ENCODE peak calls at places on chromosomes 4 and X, in five cellular contexts. Z is neuronal stem cell, Q is IMR-90, G is H9, F is H1. R is an unnamed sample.

GRCh38 chrX:37685452-37686347 is at the start of gene XK:
- DNase-seq in Z (peak; percentile 11), Q (no peak), G (peak; percentile 74), F (peak; percentile 23), R (peak; percentile 13)

GRCh38 chr4:35559559-35560365 is 684.6 kb downstream of the ARAP2 start:
- DNase-seq in Z (no peak), Q (no peak), G (peak; percentile 31), F (no peak), R (no peak)

GRCh38 chrX:43557792-43558191 is 98.3 kb upstream of the MAOA start:
- DNase-seq in Z (peak; percentile 15), Q (peak; percentile 49), G (peak; percentile 45), F (no peak), R (peak; percentile 54)

GRCh38 chr4:167177925-167178324 is 56.4 kb downstream of the SPOCK3 start:
- DNase-seq in Z (no peak), Q (no peak), G (no peak), F (no peak), R (no peak)

GRCh38 chr4:41069268-41069667 is 145.1 kb downstream of the APBB2 start:
- DNase-seq in Z (no peak), Q (peak; percentile 49), G (no peak), F (no peak), R (peak; percentile 19)

GRCh38 chrX:111095974-111096870 is at the start of gene PAK3:
- DNase-seq in Z (peak; percentile 30), Q (peak; percentile 64), G (peak; percentile 89), F (no peak), R (peak; percentile 57)

GRCh38 chr4:85491527-85491926 is 16.6 kb downstream of the ARHGAP24 start:
- DNase-seq in Z (no peak), Q (no peak), G (no peak), F (no peak), R (no peak)

GRCh38 chrX:125298871-125299270 is 20.8 kb upstream of the TEX13C start:
- DNase-seq in Z (no peak), Q (no peak), G (no peak), F (no peak), R (no peak)

GRCh38 chr4:79576480-79576803 is 168.4 kb upstream of the GK2 start:
- DNase-seq in Z (peak; percentile 23), Q (peak; percentile 18), G (no peak), F (no peak), R (peak; percentile 50)

GRCh38 chr4:168028970-168029610 is 63.2 kb upstream of the ANXA10 start:
- DNase-seq in Z (no peak), Q (peak; percentile 12), G (no peak), F (no peak), R (no peak)

GRCh38 chr4:176261018-176261417 is 8.0 kb downstream of the ASB5 start:
- DNase-seq in Z (no peak), Q (no peak), G (no peak), F (no peak), R (no peak)
- H2BK15ac ChIP-seq in Z (no peak overlapping the region), Q (peak overlapping the region; percentile 5), G (no peak overlapping the region), F (no peak overlapping the region), R (no peak overlapping the region)

DNA sequence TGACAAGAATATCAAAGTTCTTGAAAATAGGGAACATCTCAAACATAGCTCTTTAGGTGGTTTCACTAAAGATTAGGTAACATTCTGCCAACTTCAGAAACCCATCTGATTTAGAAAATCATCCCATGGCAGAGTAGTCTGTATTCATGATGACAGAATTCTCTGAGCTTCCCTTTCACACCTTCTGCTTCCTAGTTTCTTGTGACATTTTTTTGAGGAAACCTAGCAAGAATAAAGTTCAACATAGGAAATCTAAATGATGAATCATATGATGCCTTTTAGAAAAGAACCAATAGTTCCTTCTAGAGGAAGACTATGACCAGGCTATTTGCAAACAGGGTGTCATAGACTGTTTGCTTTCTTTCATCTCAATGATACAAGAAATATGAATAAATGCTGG is 49.8 kb upstream of the CAMK2D start:
- DNase-seq in Z (no peak), Q (no peak), G (no peak), F (no peak), R (no peak)
- H2AFZ ChIP-seq in Z (peak overlapping the region; percentile 20), Q (no peak overlapping the region), G (no peak overlapping the region), F (no peak overlapping the region), R (no peak overlapping the region)

GRCh38 chrX:63561425-63561824 is 210.3 kb upstream of the SPIN4 start:
- DNase-seq in Z (no peak), Q (no peak), G (no peak), F (no peak), R (no peak)
- H3K4me2 ChIP-seq in Z (no peak overlapping the region), Q (peak overlapping the region; percentile 97), G (peak overlapping the region; percentile 40), F (peak overlapping the region; percentile 74), R (peak overlapping the region; percentile 33)

GRCh38 chr4:74110670-74111069 is 11.7 kb upstream of the CXCL2 start:
- DNase-seq in Z (no peak), Q (no peak), G (no peak), F (no peak), R (no peak)

GRCh38 chr4:74111576-74111975 is 12.6 kb upstream of the CXCL2 start:
- DNase-seq in Z (no peak), Q (no peak), G (no peak), F (no peak), R (no peak)

GRCh38 chr4:74109894-74110605 is 11.1 kb upstream of the CXCL2 start:
- DNase-seq in Z (no peak), Q (peak; percentile 93), G (no peak), F (no peak), R (peak; percentile 88)

GRCh38 chr4:74108457-74109115 is 9.6 kb upstream of the CXCL2 start:
- DNase-seq in Z (no peak), Q (no peak), G (no peak), F (no peak), R (no peak)

DNA sequence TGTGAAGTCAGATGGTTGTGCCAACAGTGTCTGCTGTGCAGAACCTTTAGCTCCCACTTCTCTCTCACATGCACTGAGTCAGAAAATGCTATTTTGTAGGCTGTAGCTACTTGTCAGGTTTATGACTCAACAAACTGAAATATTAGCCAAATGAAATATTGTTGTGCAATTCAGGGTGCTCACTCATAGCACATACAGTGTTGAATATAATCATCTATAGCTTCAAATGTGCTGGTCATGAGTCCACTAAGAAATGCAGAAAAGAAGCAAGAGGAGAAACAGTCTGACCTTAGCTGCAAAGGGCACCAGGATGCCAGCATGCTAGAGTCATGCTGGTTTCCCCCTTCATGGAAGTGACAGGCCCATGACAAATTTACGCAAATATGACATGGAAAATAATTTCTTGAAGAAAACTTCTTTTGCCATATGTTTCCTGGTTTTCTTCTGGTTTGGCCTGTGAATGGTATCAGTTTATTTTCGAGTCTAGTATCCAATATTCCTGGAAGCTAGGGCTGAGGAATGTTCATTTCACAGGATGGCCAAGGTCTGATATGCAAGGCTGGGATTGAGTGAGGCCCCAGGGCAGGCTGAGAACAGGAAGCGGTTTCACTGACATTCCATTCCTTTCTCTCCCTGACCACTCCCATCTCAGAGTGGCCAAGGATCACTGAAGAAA is 10.3 kb upstream of the CXCL2 start:
- DNase-seq in Z (no peak), Q (peak; percentile 97), G (peak; percentile 62), F (peak; percentile 21), R (peak; percentile 95)
- H2BK15ac ChIP-seq in Z (no peak overlapping the region), Q (peak overlapping the region; percentile 67), G (no peak overlapping the region), F (no peak overlapping the region), R (peak overlapping the region; percentile 6)

DNA sequence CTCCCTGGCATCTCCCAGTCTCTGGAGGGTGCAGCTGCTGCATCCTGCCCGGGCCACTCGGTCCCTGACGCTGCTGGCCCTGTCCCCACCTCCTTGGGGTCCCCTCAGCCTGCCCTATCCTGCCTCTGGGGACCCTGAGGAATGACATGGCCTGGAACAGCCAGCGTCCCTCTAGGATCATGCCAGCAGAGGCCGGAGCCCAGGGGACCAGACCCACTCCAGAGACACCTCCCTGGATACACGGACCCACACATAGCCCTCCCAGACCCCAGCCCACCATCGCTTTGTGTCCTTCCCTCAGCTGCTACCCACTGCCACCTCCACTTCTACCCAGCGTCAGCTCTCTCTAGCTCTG is 35.5 kb downstream of the CPLX1 start:
- DNase-seq in Z (no peak), Q (no peak), G (no peak), F (no peak), R (no peak)
- H2AFZ ChIP-seq in Z (no peak overlapping the region), Q (peak overlapping the region; percentile 11), G (no peak overlapping the region), F (no peak overlapping the region), R (no peak overlapping the region)

DNA sequence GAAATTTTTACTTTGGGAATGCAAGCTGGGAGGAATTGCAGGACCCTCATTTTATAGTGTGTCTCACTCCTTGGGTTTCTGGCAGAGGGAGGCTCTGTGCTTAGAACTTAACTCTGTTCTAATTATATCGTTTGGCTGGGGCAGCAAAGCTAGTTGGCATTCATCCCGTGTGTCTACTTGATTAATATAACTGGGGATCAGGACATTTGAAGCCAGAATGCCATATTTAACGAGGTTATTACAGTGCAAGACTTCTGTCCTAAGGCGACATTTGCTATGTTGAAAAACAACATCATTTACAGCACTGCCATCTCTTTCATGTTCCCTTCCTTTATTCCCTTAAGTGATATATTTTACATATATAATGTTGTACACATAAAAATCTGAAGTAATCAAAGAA is 179.1 kb upstream of the TBC1D9 start:
- DNase-seq in Z (no peak), Q (no peak), G (no peak), F (no peak), R (no peak)
- H3K4me2 ChIP-seq in Z (no peak overlapping the region), Q (no peak overlapping the region), G (no peak overlapping the region), F (no peak overlapping the region), R (no peak overlapping the region)

GRCh38 chr4:145938618-145939177 is at the start of gene ZNF827:
- DNase-seq in Z (peak; percentile 64), Q (peak; percentile 74), G (peak; percentile 66), F (no peak), R (peak; percentile 89)

GRCh38 chr4:145935253-145936141 is 3.1 kb downstream of the ZNF827 start:
- DNase-seq in Z (no peak), Q (no peak), G (peak; percentile 62), F (no peak), R (no peak)

GRCh38 chr4:145936142-145937020 is 2.2 kb downstream of the ZNF827 start:
- DNase-seq in Z (peak; percentile 57), Q (peak; percentile 73), G (peak; percentile 74), F (no peak), R (peak; percentile 85)

GRCh38 chr4:145937990-145938611 is 522 bp downstream of the ZNF827 start:
- DNase-seq in Z (peak; percentile 36), Q (peak; percentile 27), G (no peak), F (no peak), R (peak; percentile 59)

DNA sequence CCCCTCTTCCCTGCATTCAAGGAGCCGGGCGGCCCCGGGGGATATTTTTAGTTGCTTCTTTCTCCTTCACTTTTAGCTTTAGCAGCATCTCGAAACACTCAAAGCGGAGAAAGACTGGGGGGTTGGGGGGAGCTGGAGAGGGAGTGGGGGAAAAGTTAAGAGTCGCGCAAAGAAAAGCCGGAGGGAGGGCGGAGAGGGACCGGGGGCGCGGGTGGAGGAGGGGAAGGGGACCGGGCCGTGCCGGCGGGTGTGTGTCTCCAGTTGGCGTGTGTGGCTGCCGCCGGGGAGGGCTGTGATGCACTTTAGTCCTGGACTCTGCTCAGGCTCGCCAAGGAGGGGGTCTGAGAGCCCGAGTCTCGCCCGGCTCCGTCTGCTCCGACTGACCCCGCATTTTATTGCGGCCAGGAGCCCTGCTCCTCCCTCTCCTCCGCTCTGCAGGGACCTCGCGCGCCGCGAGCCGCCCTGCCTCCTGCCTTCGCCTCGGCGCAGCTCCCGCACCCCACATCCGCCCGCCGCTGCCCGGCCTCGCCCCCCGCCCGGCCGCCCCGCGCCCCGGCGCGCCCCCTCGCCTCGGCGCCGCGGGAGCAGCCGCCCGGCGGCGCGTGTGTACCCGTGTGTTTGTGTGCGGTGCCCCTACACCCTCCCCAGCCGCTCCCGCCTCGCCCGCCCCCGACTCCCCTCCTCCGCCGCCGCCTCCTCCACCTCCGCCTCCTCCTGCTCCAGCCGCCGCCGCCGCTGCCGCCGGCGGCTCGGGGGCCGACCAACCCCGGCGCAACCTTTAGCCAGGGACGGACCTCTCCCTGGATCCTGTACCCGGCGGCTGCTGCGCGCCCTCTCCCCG is 1.4 kb downstream of the ZNF827 start:
- DNase-seq in Z (peak; percentile 33), Q (peak; percentile 57), G (peak; percentile 56), F (no peak), R (peak; percentile 77)
- H2BK15ac ChIP-seq in Z (no peak overlapping the region), Q (no peak overlapping the region), G (no peak overlapping the region), F (no peak overlapping the region), R (peak overlapping the region; percentile 87)